ENCODE peak calls at places on chromosomes 1 and 21, in four cellular contexts. One of them, this sample, is unnamed.

GRCh38 chr1:81689531-81689941 is 111.2 kb upstream of the ADGRL2 start:
- DNase-seq in GM12878: no peak
- DNase-seq in GM12891: no peak
- DNase-seq in HepG2: no peak
- DNase-seq in this sample: no peak

GRCh38 chr1:41700581-41700980 is 216.1 kb upstream of the EDN2 start:
- DNase-seq in GM12891: no peak
- DNase-seq in GM12878: no peak
- DNase-seq in HepG2: no peak
- DNase-seq in this sample: no peak

GRCh38 chr1:30532621-30533020 is 190.8 kb downstream of the MATN1 start:
- DNase-seq in GM12891: no peak
- DNase-seq in HepG2: no peak
- DNase-seq in GM12878: no peak
- DNase-seq in this sample: no peak

GRCh38 chr1:150151291-150152181 is 1.8 kb downstream of the PLEKHO1 start:
- DNase-seq in GM12891: no peak
- DNase-seq in GM12878: no peak
- DNase-seq in HepG2: no peak
- DNase-seq in this sample: no peak

GRCh38 chr1:233373226-233373625 is 45.7 kb downstream of the MAP3K21 start:
- DNase-seq in GM12878: no peak
- DNase-seq in HepG2: no peak
- DNase-seq in GM12891: no peak
- DNase-seq in this sample: no peak

GRCh38 chr1:55817027-55817426 is 601.9 kb upstream of the USP24 start:
- DNase-seq in GM12891: no peak
- DNase-seq in HepG2: no peak
- DNase-seq in GM12878: no peak
- DNase-seq in this sample: no peak

GRCh38 chr1:12059722-12060464 is 3.2 kb upstream of the TNFRSF8 start:
- DNase-seq in GM12891: no peak
- DNase-seq in GM12878: no peak
- DNase-seq in HepG2: no peak
- DNase-seq in this sample: no peak

GRCh38 chr1:82299680-82300079 is 498.9 kb downstream of the ADGRL2 start:
- DNase-seq in HepG2: no peak
- DNase-seq in GM12891: no peak
- DNase-seq in GM12878: no peak
- DNase-seq in this sample: no peak

GRCh38 chr1:186178426-186179043 is 196.5 kb downstream of the TPR start:
- DNase-seq in GM12891: no peak
- DNase-seq in GM12878: no peak
- DNase-seq in HepG2: no peak
- DNase-seq in this sample: no peak

GRCh38 chr21:22609802-22610201 is 1611.6 kb downstream of the NCAM2 start:
- DNase-seq in GM12891: no peak
- DNase-seq in GM12878: no peak
- DNase-seq in HepG2: no peak
- DNase-seq in this sample: no peak

GRCh38 chr1:161038523-161039153 is at the start of gene TSTD1:
- DNase-seq in HepG2: no peak
- DNase-seq in GM12891: peak
- DNase-seq in GM12878: no peak
- DNase-seq in this sample: peak

GRCh38 chr1:113684153-113684541 is 75.1 kb downstream of the PHTF1 start:
- DNase-seq in HepG2: no peak
- DNase-seq in GM12891: no peak
- DNase-seq in GM12878: no peak
- DNase-seq in this sample: no peak

GRCh38 chr1:55547441-55547840 is 332.3 kb upstream of the USP24 start:
- DNase-seq in HepG2: no peak
- DNase-seq in GM12878: no peak
- DNase-seq in GM12891: no peak
- DNase-seq in this sample: no peak

GRCh38 chr1:245091818-245092637 is 62.8 kb upstream of the KIF26B start:
- DNase-seq in GM12891: no peak
- DNase-seq in HepG2: peak
- DNase-seq in GM12878: no peak
- DNase-seq in this sample: no peak

GRCh38 chr1:10873189-10873588 is 76.7 kb upstream of the CASZ1 start:
- DNase-seq in HepG2: no peak
- DNase-seq in GM12891: no peak
- DNase-seq in GM12878: no peak
- DNase-seq in this sample: no peak

GRCh38 chr1:86765073-86765472 is 60.7 kb downstream of the SH3GLB1 start:
- DNase-seq in GM12878: no peak
- DNase-seq in GM12891: no peak
- DNase-seq in HepG2: no peak
- DNase-seq in this sample: no peak

GRCh38 chr1:41536296-41536695 is 51.8 kb upstream of the EDN2 start:
- DNase-seq in GM12891: no peak
- DNase-seq in GM12878: no peak
- DNase-seq in HepG2: no peak
- DNase-seq in this sample: no peak

GRCh38 chr1:208456487-208456886 is 212.3 kb upstream of the PLXNA2 start:
- DNase-seq in GM12891: no peak
- DNase-seq in GM12878: no peak
- DNase-seq in HepG2: no peak
- DNase-seq in this sample: no peak

GRCh38 chr21:28731700-28732321 is 260.9 kb downstream of the LTN1 start:
- DNase-seq in GM12878: no peak
- DNase-seq in HepG2: no peak
- DNase-seq in GM12891: no peak
- DNase-seq in this sample: no peak

GRCh38 chr1:145995964-145996432 is 381 bp downstream of the TXNIP start:
- DNase-seq in GM12891: no peak
- DNase-seq in GM12878: no peak
- DNase-seq in HepG2: no peak
- DNase-seq in this sample: no peak

GRCh38 chr1:110150330-110151174 is at the start of gene SLC6A17:
- DNase-seq in GM12891: no peak
- DNase-seq in GM12878: no peak
- DNase-seq in HepG2: no peak
- DNase-seq in this sample: peak

GRCh38 chr1:229117664-229118300 is 153.1 kb upstream of the RAB4A start:
- DNase-seq in GM12891: no peak
- DNase-seq in GM12878: no peak
- DNase-seq in HepG2: no peak
- DNase-seq in this sample: no peak

GRCh38 chr1:36328713-36329112 is 5.3 kb upstream of the EVA1B start:
- DNase-seq in HepG2: no peak
- DNase-seq in GM12878: no peak
- DNase-seq in GM12891: no peak
- DNase-seq in this sample: no peak

GRCh38 chr1:104733866-104734265 is 984.2 kb downstream of the AMY1C start:
- DNase-seq in GM12878: no peak
- DNase-seq in HepG2: no peak
- DNase-seq in GM12891: no peak
- DNase-seq in this sample: no peak

GRCh38 chr1:19049128-19049768 is 92.8 kb upstream of the IFFO2 start:
- DNase-seq in GM12878: no peak
- DNase-seq in GM12891: no peak
- DNase-seq in HepG2: no peak
- DNase-seq in this sample: no peak

GRCh38 chr1:66495490-66495889 is 38.5 kb upstream of the SGIP1 start:
- DNase-seq in GM12878: no peak
- DNase-seq in HepG2: no peak
- DNase-seq in GM12891: no peak
- DNase-seq in this sample: no peak

GRCh38 chr1:236101233-236102200 is 36.6 kb upstream of the NID1 start:
- DNase-seq in GM12878: no peak
- DNase-seq in GM12891: no peak
- DNase-seq in HepG2: no peak
- DNase-seq in this sample: no peak

GRCh38 chr1:236102611-236103010 is 37.7 kb upstream of the NID1 start:
- DNase-seq in GM12878: no peak
- DNase-seq in GM12891: no peak
- DNase-seq in HepG2: no peak
- DNase-seq in this sample: no peak

GRCh38 chr1:236098267-236098666 is 33.4 kb upstream of the NID1 start:
- DNase-seq in GM12878: no peak
- DNase-seq in HepG2: no peak
- DNase-seq in GM12891: no peak
- DNase-seq in this sample: no peak

GRCh38 chr1:236100799-236101198 is 35.9 kb upstream of the NID1 start:
- DNase-seq in GM12891: no peak
- DNase-seq in GM12878: no peak
- DNase-seq in HepG2: no peak
- DNase-seq in this sample: no peak

DNA sequence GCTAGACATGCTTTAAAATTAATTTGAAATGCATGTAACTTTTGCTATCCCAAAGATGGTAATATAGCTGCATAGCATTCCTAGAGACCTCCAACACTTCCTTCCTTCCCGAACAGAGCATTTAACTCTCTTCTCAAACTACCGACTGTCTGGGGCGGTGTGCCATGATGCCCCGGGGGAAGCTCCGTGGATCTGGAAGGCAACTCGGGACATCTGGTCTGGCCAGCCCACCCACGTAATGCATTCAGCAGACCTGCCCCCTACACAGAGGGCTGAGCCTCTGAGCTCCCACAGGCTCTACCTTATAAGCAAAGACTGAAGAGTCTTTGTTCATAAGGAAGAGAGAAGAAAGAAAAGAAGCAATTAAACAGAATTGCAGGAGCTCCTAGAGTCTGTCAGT is 34.7 kb upstream of the NID1 start:
- DNase-seq in GM12891: no peak
- DNase-seq in HepG2: no peak
- DNase-seq in GM12878: no peak
- DNase-seq in this sample: no peak
- TF ChIP-seq TAF1 in GM12891: no peak
- TF ChIP-seq TAF1 in HepG2: no peak
- TF ChIP-seq TAF1 in GM12878: no peak
- TF ChIP-seq TAF1 in this sample: no peak

DNA sequence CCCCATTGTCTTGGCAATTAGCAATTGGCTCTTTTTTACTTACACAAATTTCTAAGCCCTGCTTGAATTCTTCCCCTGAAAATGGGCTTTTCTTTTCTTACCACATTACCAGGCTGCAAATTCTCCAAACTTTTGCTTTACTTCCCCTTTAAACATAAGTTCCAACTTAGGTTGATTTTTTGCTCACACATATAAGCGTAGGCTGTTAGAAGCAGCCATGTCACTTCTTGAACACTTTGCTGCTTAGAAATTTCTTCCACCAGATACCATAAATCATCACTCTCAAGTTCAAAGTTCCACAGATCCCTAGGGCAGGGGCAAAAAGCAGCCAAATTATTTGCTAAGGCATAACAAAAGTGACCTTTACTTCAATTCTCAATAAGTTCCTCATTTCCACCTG is 35.4 kb upstream of the KCNH1 start:
- DNase-seq in GM12891: no peak
- DNase-seq in HepG2: no peak
- DNase-seq in GM12878: no peak
- DNase-seq in this sample: no peak
- TF ChIP-seq TAF1 in GM12891: no peak
- TF ChIP-seq TAF1 in HepG2: no peak
- TF ChIP-seq TAF1 in GM12878: no peak
- TF ChIP-seq TAF1 in this sample: no peak

DNA sequence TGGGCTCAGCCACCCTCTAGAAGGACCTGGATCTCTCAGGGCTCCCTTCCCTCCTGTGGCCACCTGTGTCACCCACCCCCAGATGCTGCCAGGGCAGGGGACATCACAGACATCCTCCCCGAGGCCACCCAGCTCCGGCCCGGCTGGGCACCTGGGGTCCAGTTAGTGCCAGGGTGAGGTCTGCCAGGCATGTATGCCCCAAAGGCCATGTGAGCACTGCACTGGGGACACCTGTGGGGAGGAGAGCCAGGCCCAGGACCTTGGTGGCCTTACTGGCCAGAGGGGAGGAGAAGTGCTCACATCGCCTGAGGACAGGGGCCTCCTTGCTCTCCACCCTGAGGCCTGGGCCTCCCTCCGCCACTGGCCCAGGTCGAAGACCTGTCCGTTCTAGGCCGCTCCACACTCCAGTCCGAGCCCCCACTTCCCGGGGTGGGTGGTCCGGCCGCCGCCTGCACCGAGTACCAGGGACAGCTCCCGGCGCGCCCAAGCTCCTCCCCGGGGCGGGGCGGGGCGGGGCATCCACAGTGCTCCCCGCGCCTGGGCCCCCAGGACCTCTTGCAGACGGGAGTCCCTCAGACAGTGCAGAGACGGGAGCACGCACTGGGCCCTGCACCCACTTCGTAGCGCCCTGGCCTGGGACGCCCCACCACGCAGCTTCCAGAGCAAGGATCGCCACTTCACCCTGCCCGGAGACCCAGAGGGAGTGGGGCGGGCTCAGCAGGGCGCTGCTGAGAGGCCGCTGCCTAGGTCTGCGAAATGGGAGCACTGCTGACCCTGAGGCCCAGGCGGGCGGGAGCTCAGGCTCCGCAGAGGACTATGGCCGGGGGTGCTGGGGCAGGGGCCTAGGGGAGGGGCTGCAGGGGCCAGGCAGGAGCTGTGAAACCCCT is 34.3 kb upstream of the CCDC27 start:
- DNase-seq in HepG2: peak
- DNase-seq in GM12878: no peak
- DNase-seq in GM12891: peak
- DNase-seq in this sample: peak
- TF ChIP-seq TAF1 in HepG2: no peak
- TF ChIP-seq TAF1 in GM12878: no peak
- TF ChIP-seq TAF1 in GM12891: no peak
- TF ChIP-seq TAF1 in this sample: no peak

DNA sequence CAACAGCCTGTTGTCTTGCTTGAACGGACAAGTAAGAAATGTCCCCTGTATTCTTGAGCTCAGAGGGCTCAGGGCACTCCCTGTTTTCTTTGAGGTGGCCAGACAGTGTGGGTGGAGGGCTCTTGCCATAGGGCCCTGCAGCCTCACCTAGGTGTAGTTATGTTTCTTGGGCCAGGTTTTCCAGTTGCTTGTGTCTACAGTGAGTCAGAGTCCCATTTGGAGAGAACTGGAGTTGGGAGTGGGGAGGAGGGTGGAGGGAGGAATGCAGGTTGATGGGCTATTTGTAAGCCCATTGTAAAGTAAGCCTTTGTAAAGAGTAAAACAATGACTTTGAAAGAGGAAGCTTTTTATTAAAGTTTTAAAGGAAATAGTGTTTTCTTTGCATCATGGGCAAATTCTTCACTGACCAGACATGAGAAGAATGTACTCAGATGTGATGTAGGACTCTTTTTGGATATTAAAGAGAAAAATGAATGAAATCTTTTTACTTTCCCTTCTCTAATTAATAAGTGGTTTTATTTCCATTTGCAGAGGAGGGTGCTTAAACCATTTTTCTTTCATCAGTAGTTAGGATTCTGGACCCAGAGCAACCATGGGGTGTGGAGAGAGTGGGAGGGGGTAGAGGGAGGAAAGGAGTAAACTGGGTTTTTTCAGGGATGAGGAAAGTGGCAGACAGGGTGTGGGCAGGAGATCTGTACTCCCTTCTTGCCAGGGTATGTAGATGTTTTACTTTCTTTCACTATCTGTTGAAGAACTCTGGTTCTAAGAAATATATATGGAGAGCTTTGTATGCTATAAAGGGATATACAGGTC is 45.1 kb upstream of the MACF1 start:
- DNase-seq in HepG2: peak
- DNase-seq in GM12878: no peak
- DNase-seq in GM12891: no peak
- DNase-seq in this sample: no peak
- TF ChIP-seq TAF1 in HepG2: no peak
- TF ChIP-seq TAF1 in GM12878: no peak
- TF ChIP-seq TAF1 in GM12891: no peak
- TF ChIP-seq TAF1 in this sample: no peak

GRCh38 chr1:163131981-163132380 is 62.8 kb downstream of the RGS4 start:
- DNase-seq in HepG2: no peak
- DNase-seq in GM12891: no peak
- DNase-seq in GM12878: no peak
- DNase-seq in this sample: no peak
- TF ChIP-seq TAF1 in HepG2: no peak
- TF ChIP-seq TAF1 in GM12891: no peak
- TF ChIP-seq TAF1 in GM12878: no peak
- TF ChIP-seq TAF1 in this sample: no peak